ENCODE peak calls at places on chromosomes 4 and X, in five cellular contexts. K is H1, E is A549, G is HepG2, I is K562. Z is an unnamed sample. For H3K4me1, the result is how much of the 10 kb centered on the place peaks cover.

GRCh38 chrX:119008122-119008744 is 33.8 kb downstream of the LONRF3 start:
- DNase-seq in K (peak), E (peak), G (peak), I (peak), Z (peak)

GRCh38 chrX:47568656-47569295 is 7.8 kb downstream of the ARAF start:
- DNase-seq in K (peak), E (peak), G (peak), I (peak), Z (no peak)

GRCh38 chr4:74546020-74546419 is 101.1 kb downstream of the AREG start:
- DNase-seq in K (no peak), E (peak), G (no peak), I (no peak), Z (peak)

GRCh38 chrX:65522739-65523372 is 11.7 kb downstream of the LAS1L start:
- DNase-seq in K (no peak), E (no peak), G (no peak), I (no peak), Z (no peak)

GRCh38 chr4:18314731-18315130 is 293.2 kb upstream of the LCORL start:
- DNase-seq in K (no peak), E (no peak), G (no peak), I (no peak), Z (no peak)

GRCh38 chrX:69605521-69605920 is 10.4 kb upstream of the EDA start:
- DNase-seq in K (no peak), E (no peak), G (no peak), I (no peak), Z (no peak)

GRCh38 chrX:128699716-128700285 is 647.6 kb upstream of the ACTRT1 start:
- DNase-seq in K (no peak), E (no peak), G (no peak), I (no peak), Z (no peak)

GRCh38 chr4:7004331-7004730 is 38.8 kb upstream of the TADA2B start:
- DNase-seq in K (no peak), E (no peak), G (no peak), I (no peak), Z (no peak)

GRCh38 chrX:108199691-108200090 is 108.1 kb downstream of the ATG4A start:
- DNase-seq in K (peak), E (peak), G (peak), I (peak), Z (peak)

GRCh38 chrX:16963216-16963615 is 16.8 kb downstream of the REPS2 start:
- DNase-seq in K (no peak), E (no peak), G (no peak), I (no peak), Z (no peak)

GRCh38 chr4:122959441-122959840 is 37.0 kb upstream of the NUDT6 start:
- DNase-seq in K (no peak), E (no peak), G (no peak), I (no peak), Z (peak)

DNA sequence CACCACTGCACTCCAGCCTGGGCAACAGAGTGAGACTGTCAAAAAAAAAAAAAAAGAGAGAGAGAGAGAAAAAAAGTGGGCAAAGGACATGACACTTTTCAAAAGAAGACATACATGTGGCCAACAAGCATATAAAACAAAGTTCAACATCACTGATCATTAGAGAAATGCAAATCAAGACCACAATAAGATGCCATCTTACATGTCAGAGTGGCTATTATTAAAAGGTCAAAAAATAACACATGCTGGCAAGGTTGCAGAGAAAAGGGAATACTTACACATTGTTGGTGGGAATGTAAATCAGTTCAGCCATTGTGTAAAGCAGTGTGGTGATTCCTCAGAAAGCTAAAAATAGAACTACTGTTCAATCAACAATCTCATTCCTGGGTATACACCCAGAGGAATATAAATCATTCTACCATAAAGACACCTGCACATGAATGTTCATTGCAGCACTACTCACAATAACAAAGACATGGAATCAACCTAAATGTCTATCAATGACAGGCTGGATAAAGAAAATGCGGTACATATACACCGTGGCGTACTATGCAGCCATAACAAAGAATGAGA is 94.9 kb upstream of the TRIM2 start:
- DNase-seq in K (no peak), E (no peak), G (no peak), I (no peak), Z (no peak)
- H3K4me1 ChIP-seq in K (under half), E (under half), G (under half), I (under half), Z (under half)

GRCh38 chrX:76279007-76279406 is 106.1 kb downstream of the PBDC1 start:
- DNase-seq in K (peak), E (peak), G (peak), I (peak), Z (peak)
- TF ChIP-seq JUN in K (no peak), E (no peak), G (no peak), I (no peak), Z (no peak)

GRCh38 chr4:41597494-41597893 is 59.5 kb downstream of the LIMCH1 start:
- DNase-seq in K (no peak), E (no peak), G (no peak), I (no peak), Z (no peak)
- H3K4me1 ChIP-seq in K (under half), E (half or more), G (under half), I (under half), Z (under half)

DNA sequence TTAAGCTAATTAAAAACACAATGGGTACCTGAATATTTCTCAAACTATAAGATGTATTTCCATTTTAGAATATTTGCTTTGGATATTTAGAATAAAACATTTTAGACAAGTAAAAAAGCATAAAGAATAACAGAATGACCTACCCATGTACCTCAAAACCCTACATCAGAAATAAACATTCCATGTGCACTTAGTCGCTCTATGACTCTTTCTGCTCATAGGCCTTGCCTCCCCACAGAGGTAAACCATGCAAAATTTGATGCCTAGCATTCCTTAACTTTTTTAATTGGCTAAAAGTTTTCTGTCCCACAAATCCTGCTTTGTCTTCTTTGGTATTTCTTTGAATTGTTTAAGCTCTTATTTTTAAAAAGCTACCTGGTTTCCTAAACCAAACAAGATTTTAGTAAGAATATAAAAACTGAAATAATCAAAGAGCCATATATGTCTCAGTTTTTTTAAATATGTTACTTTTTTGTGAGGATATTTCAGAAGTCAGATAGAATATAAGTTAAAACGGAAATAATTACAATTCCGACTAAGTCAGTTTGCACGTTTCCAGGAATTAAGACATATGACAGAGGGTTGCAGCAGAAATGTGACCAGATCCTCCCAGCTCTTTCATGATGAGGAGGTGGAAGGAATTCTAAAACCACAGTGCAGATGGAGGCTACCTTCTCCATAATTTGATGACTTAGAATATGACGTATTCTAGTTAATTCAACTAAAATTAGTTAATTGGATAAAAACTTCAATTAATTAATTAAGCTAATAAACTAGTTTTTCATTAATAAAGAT is 102.5 kb downstream of the FIP1L1 start:
- DNase-seq in K (no peak), E (no peak), G (no peak), I (no peak), Z (no peak)
- TF ChIP-seq JUN in K (no peak), E (no peak), G (no peak), I (no peak), Z (no peak)

DNA sequence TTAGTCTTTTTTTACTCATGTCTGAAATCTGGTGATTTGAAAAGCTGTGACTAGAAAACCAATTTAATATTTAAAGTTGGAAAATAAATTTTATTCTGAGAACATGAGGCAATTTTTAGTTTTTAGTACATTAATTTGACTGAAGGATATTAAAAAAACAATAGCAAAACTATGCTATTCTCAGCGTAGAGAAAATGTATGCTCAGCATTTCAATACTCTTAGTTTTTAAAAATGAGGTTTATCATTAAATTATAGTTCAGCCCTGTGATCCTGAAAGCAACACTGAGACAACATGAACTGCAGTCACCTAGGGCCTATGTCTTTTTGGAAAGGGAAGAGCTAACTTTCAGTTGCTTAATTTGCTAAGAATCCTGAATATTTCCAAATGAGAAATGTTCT is 9.5 kb downstream of the GALNT7 start:
- DNase-seq in K (no peak), E (no peak), G (no peak), I (no peak), Z (no peak)
- H3K4me1 ChIP-seq in K (under half), E (half or more), G (under half), I (under half), Z (under half)

GRCh38 chr4:172489896-172490295 is 676.7 kb downstream of the GALNTL6 start:
- DNase-seq in K (no peak), E (no peak), G (no peak), I (no peak), Z (no peak)
- TF ChIP-seq JUN in K (no peak), E (no peak), G (no peak), I (no peak), Z (no peak)

GRCh38 chr4:184347251-184348239 is 126.8 kb downstream of the IRF2 start:
- DNase-seq in K (peak), E (peak), G (no peak), I (peak), Z (peak)
- H3K4me1 ChIP-seq in K (under half), E (under half), G (half or more), I (under half), Z (under half)